ENCODE peak calls at places on chromosomes 11 and 22, in seven cellular contexts. O, V, N, A, Y, W and I are unnamed samples.

GRCh38 chr11:69627551-69627950 is 13.4 kb upstream of the CCND1 start:
- DNase-seq in O (no peak), V (no peak), N (no peak), A (no peak), Y (no peak), W (no peak), I (no peak)

GRCh38 chr11:109856958-109857357 is 236.2 kb upstream of the ZC3H12C start:
- DNase-seq in O (no peak), V (no peak), N (no peak), A (no peak), Y (no peak), W (no peak), I (no peak)

GRCh38 chr22:37270928-37271650 is 11.2 kb upstream of the CYTH4 start:
- DNase-seq in O (no peak), V (no peak), N (no peak), A (no peak), Y (peak), W (no peak), I (no peak)

GRCh38 chr11:74713686-74714085 is 17.5 kb downstream of the CHRDL2 start:
- DNase-seq in O (no peak), V (no peak), N (no peak), A (no peak), Y (no peak), W (no peak), I (no peak)

GRCh38 chr11:18650859-18651557 is 16.9 kb upstream of the SPTY2D1 start:
- DNase-seq in O (no peak), V (peak), N (peak), A (peak), Y (peak), W (peak), I (no peak)

GRCh38 chr11:59957094-59957493 is 6.7 kb upstream of the OOSP4A start:
- DNase-seq in O (no peak), V (no peak), N (no peak), A (no peak), Y (peak), W (no peak), I (no peak)

GRCh38 chr11:67053896-67054850 is 2.5 kb upstream of the RHOD start:
- DNase-seq in O (no peak), V (peak), N (peak), A (peak), Y (peak), W (peak), I (peak)

GRCh38 chr22:47091921-47092700 is 329.7 kb downstream of the TBC1D22A start:
- DNase-seq in O (no peak), V (no peak), N (no peak), A (no peak), Y (no peak), W (no peak), I (no peak)

GRCh38 chr11:123253909-123254308 is 58.9 kb upstream of the CLMP start:
- DNase-seq in O (no peak), V (no peak), N (no peak), A (no peak), Y (no peak), W (peak), I (no peak)

GRCh38 chr11:1453611-1454386 is 32.8 kb downstream of the MOB2 start:
- DNase-seq in O (no peak), V (peak), N (no peak), A (no peak), Y (no peak), W (no peak), I (no peak)

GRCh38 chr22:24341657-24342056 is 71.0 kb downstream of the SPECC1L start:
- DNase-seq in O (no peak), V (no peak), N (no peak), A (no peak), Y (no peak), W (no peak), I (no peak)

GRCh38 chr11:86313793-86314192 is 11.8 kb downstream of the HIKESHI start:
- DNase-seq in O (no peak), V (no peak), N (no peak), A (no peak), Y (no peak), W (no peak), I (no peak)

GRCh38 chr11:119120639-119121007 is 757 bp upstream of the HINFP start:
- DNase-seq in O (no peak), V (no peak), N (peak), A (no peak), Y (no peak), W (peak), I (no peak)

GRCh38 chr11:8095831-8096522 is 15.0 kb downstream of the TUB start:
- DNase-seq in O (no peak), V (no peak), N (no peak), A (no peak), Y (no peak), W (no peak), I (no peak)

GRCh38 chr22:35630891-35631290 is 13.8 kb upstream of the MB start:
- DNase-seq in O (peak), V (no peak), N (no peak), A (no peak), Y (no peak), W (no peak), I (no peak)

GRCh38 chr11:57001674-57002401 is 13.1 kb downstream of the OR5AK2 start:
- DNase-seq in O (peak), V (no peak), N (no peak), A (no peak), Y (no peak), W (no peak), I (no peak)

GRCh38 chr22:27880778-27881394 is 38.2 kb downstream of the PITPNB start:
- DNase-seq in O (no peak), V (peak), N (peak), A (peak), Y (no peak), W (peak), I (peak)

GRCh38 chr11:60124802-60125432 is 36.5 kb downstream of the MS4A2 start:
- DNase-seq in O (no peak), V (no peak), N (no peak), A (no peak), Y (no peak), W (no peak), I (no peak)

GRCh38 chr22:31286360-31287255 is 5.7 kb downstream of the PIK3IP1 start:
- DNase-seq in O (no peak), V (peak), N (no peak), A (no peak), Y (no peak), W (no peak), I (no peak)

GRCh38 chr11:10916674-10917073 is 58.8 kb upstream of the ZBED5 start:
- DNase-seq in O (no peak), V (no peak), N (no peak), A (no peak), Y (peak), W (no peak), I (no peak)

GRCh38 chr11:29025001-29025400 is 916.8 kb downstream of the METTL15 start:
- DNase-seq in O (no peak), V (no peak), N (no peak), A (no peak), Y (peak), W (peak), I (no peak)

GRCh38 chr11:57901278-57901677 is 122.4 kb upstream of the OR9Q1 start:
- DNase-seq in O (no peak), V (no peak), N (no peak), A (no peak), Y (peak), W (no peak), I (no peak)